ENCODE peak calls at places on chromosomes 2 and 18, in nine cellular contexts. U is GM20000; S is CD8-positive, alpha-beta memory T cell; Z is germinal center; D is NCI-H69; X is retina; F is Calu3; N is neuronal stem cell; R is AG09309. E is an unnamed sample.

GRCh38 chr2:128396946-128397345 is 78.3 kb upstream of the HS6ST1 start:
- DNase-seq in U (no peak), S (no peak), Z (no peak), D (no peak), X (no peak), F (no peak), N (no peak), R (no peak), E (no peak)

GRCh38 chr18:78753240-78753639 is 226.4 kb upstream of the SALL3 start:
- DNase-seq in U (no peak), S (no peak), Z (no peak), D (no peak), X (no peak), F (no peak), N (no peak), R (no peak), E (no peak)

GRCh38 chr2:23487735-23488492 is 102.9 kb downstream of the KLHL29 start:
- DNase-seq in U (peak), S (no peak), Z (no peak), D (no peak), X (no peak), F (no peak), N (no peak), R (peak), E (peak)

GRCh38 chr2:217947341-217948316 is 55.2 kb downstream of the TNS1 start:
- DNase-seq in U (no peak), S (no peak), Z (no peak), D (no peak), X (no peak), F (no peak), N (no peak), R (no peak), E (no peak)

GRCh38 chr18:46333371-46334199 is 229.4 kb downstream of the HAUS1 start:
- DNase-seq in U (peak), S (peak), Z (no peak), D (peak), X (peak), F (peak), N (peak), R (no peak), E (no peak)

GRCh38 chr2:162646739-162647138 is 191.8 kb downstream of the KCNH7 start:
- DNase-seq in U (no peak), S (no peak), Z (no peak), D (no peak), X (no peak), F (no peak), N (no peak), R (no peak), E (no peak)

GRCh38 chr2:144630459-144631215 is 110.7 kb upstream of the ZEB2 start:
- DNase-seq in U (no peak), S (no peak), Z (peak), D (no peak), X (no peak), F (no peak), N (no peak), R (no peak), E (peak)

GRCh38 chr2:18662689-18663088 is 73.3 kb upstream of the NT5C1B start:
- DNase-seq in U (no peak), S (no peak), Z (no peak), D (no peak), X (no peak), F (no peak), N (no peak), R (no peak), E (no peak)

GRCh38 chr2:202221873-202222272 is 16.5 kb downstream of the SUMO1 start:
- DNase-seq in U (no peak), S (no peak), Z (no peak), D (no peak), X (no peak), F (no peak), N (no peak), R (no peak), E (no peak)

GRCh38 chr2:190184460-190184859 is 121.9 kb upstream of the MSTN start:
- DNase-seq in U (no peak), S (no peak), Z (no peak), D (no peak), X (no peak), F (no peak), N (no peak), R (no peak), E (no peak)

GRCh38 chr2:6492573-6492972 is 373.1 kb downstream of the CMPK2 start:
- DNase-seq in U (no peak), S (no peak), Z (no peak), D (peak), X (no peak), F (no peak), N (no peak), R (no peak), E (no peak)